ENCODE peak calls at places on chromosomes 2 and 18, in six cellular contexts. P is CD8-positive, alpha-beta T cell; O is breast epithelium; Z is AG04449; X is GM12865; F is cardiac muscle cell. C is an unnamed sample.

GRCh38 chr2:6554403-6554802 is 311.3 kb downstream of the CMPK2 start:
- DNase-seq in O (no peak), Z (no peak), F (no peak), P (no peak), X (no peak), C (no peak)

GRCh38 chr2:10720306-10720705 is 1.1 kb upstream of the ATP6V1C2 start:
- DNase-seq in P (no peak), O (no peak), F (no peak), X (no peak), Z (no peak), C (no peak)

GRCh38 chr18:48442761-48443160 is 33.6 kb upstream of the ZBTB7C start:
- DNase-seq in X (no peak), F (peak), Z (no peak), O (no peak), P (no peak), C (no peak)

GRCh38 chr2:41004700-41005099 is 552.8 kb upstream of the SLC8A1 start:
- DNase-seq in O (no peak), Z (no peak), P (no peak), F (no peak), X (no peak), C (no peak)

GRCh38 chr2:55880416-55881143 is 43.0 kb downstream of the EFEMP1 start:
- DNase-seq in O (no peak), P (no peak), F (peak), X (peak), Z (no peak), C (no peak)

GRCh38 chr2:235996419-235996818 is 171.8 kb downstream of the GBX2 start:
- DNase-seq in X (no peak), Z (no peak), O (no peak), P (no peak), F (no peak), C (no peak)

GRCh38 chr2:240434728-240435456 is 571 bp upstream of the GPC1 start:
- DNase-seq in Z (no peak), F (peak), P (peak), O (peak), X (peak), C (peak)

GRCh38 chr2:119349289-119349688 is 17.3 kb downstream of the C2orf76 start:
- DNase-seq in P (no peak), F (no peak), Z (no peak), O (no peak), X (no peak), C (no peak)

GRCh38 chr2:10241641-10242430 is 60.9 kb upstream of the HPCAL1 start:
- DNase-seq in O (no peak), Z (no peak), P (no peak), F (no peak), X (no peak), C (no peak)

GRCh38 chr2:64228126-64228678 is 84.0 kb upstream of the PELI1 start:
- DNase-seq in X (peak), P (peak), O (peak), Z (no peak), F (peak), C (peak)

GRCh38 chr18:69257861-69258458 is 142.7 kb upstream of the DOK6 start:
- DNase-seq in X (no peak), F (peak), O (no peak), P (no peak), Z (peak), C (no peak)

GRCh38 chr2:32622570-32623310 is 5.1 kb upstream of the TTC27 start:
- DNase-seq in X (no peak), Z (no peak), P (no peak), O (no peak), F (peak), C (no peak)

GRCh38 chr2:113057127-113057526 is 1.9 kb upstream of the IL36RN start:
- DNase-seq in X (no peak), O (no peak), P (no peak), Z (no peak), F (no peak), C (no peak)

GRCh38 chr18:49018961-49019445 is 68.2 kb upstream of the SMAD7 start:
- DNase-seq in F (no peak), X (no peak), O (peak), Z (no peak), P (no peak), C (no peak)

DNA sequence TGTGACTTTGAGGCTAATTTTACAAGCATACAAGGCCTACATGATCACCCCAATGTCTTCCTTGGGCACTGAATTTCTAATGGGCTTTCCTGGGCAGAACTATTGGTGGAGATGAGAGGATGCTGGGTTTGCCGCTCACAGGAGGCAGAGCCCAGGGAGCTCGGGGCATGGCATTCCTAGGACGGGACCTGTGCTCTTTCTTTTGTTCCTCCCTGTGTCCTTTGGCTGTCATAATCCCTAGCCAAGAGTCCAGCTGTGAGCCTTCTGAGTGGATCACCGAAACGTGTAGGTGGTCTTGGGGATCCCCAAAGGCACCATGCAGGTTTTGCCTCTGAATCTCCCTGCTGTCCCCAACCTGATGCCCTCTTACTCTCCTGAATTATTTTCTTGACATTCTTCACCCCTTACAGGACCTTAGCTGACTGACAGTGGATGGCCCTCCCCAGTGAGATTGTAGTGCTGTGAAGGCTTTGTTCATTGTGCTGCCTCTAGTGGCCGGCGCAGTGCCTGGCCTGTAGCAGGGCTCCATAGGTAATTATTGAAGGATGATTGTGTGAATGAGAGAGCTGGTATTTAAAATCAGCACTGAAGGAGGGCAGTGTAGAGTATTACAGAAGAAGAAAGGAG is 221.9 kb downstream of the ZNF407 start:
- DNase-seq in F (no peak), P (no peak), Z (no peak), O (no peak), X (peak), C (no peak)
- TF ChIP-seq CTCF in F (peak), P (no peak), Z (peak), O (no peak), X (peak), C (peak)

GRCh38 chr2:85774126-85774978 is 20.6 kb downstream of the ATOH8 start:
- DNase-seq in X (no peak), P (no peak), Z (no peak), O (no peak), F (no peak), C (no peak)
- H3K4me3 ChIP-seq in X (no peak), P (no peak), Z (no peak), O (no peak), F (no peak), C (no peak)

DNA sequence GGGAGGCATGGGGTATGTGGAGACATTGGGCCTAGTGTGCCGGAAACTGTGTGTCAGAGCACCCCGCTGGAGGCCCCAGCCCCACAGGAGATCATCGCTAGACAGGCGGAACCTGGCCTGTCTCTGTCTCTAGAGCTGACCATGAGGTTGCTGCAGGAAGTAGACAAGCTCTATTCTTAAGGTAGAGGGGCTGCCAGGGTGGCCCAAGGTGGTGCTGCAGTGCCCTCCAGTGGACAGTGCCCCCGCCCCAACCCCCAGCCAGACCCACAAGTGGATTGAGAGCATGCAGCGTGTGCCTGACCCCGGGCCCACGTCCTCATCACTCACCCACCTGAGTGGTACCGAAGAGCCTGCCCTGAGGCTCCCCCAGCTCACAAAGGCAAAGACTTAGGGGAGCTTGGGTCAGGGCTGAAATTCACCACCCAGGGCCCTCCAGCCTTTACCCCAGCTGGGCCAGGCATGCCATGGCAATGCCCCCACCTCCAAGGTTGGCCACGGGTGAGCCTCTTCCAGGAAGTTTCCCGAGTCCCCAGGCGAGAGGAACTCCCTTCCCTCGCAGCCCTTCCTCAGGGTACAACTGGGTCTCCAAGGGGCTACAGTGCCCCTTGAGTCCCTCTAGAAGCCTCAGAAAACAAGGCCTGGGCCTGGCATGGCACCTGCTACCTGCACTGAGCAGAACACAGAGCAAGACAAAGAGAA is 155.0 kb downstream of the TTC32 start:
- DNase-seq in P (no peak), O (no peak), Z (no peak), X (peak), F (peak), C (no peak)
- TF ChIP-seq CTCF in P (no peak), O (no peak), Z (peak), X (peak), F (peak), C (peak)

DNA sequence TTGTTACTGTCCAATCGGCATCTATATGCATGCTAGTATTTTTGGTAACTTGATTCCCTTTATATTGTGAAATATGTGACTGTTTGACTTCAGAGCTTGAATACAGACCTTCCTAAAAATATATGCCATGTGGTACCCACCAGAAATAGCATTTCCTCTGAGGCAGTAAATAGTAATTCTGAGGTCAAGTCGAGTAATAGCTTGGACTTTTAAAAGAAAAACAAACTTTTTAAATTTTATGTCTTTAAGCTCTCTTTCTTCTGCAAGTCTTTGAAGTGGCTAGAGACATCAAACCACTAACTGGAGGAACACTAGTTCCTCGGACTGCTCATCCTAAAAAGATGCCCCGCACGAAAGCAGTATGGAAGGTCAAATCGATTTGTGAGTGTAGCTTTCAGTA is 396.8 kb upstream of the SLC14A2 start:
- DNase-seq in Z (no peak), P (no peak), X (no peak), O (no peak), F (no peak), C (no peak)
- H3K4me3 ChIP-seq in Z (no peak), P (no peak), X (no peak), O (no peak), F (no peak), C (no peak)

GRCh38 chr18:13372405-13372995 is 153.9 kb downstream of the LDLRAD4 start:
- DNase-seq in O (no peak), F (no peak), P (no peak), X (no peak), Z (no peak), C (no peak)
- TF ChIP-seq CTCF in O (no peak), F (no peak), P (no peak), X (no peak), Z (no peak), C (no peak)

GRCh38 chr18:75205760-75206109 is 3.2 kb downstream of the PTGR3 start:
- DNase-seq in P (no peak), Z (no peak), F (no peak), X (no peak), O (no peak), C (no peak)
- H3K4me3 ChIP-seq in P (no peak), Z (no peak), F (no peak), X (no peak), O (peak), C (no peak)

DNA sequence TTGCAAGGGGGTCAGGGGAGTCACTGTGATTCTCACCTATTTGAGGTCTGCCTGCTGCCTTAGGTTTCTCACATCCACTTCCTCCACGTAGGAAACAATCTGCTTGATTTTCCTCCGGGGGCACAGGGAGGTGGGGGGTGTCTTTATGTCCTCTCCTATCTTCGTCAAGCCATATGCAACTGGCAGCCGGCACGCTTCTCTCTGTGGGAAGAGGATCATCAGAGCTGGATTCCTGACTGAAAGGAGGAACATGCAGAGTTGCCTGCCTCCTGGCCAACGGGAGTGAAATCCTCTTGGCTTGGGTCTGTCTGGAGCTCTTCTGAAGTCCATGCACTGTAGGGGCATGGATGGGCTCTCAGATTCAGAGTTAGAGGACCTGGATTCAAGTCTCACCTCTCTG is 43.1 kb upstream of the ACVR1 start:
- DNase-seq in F (no peak), X (no peak), O (no peak), Z (no peak), P (no peak), C (no peak)
- TF ChIP-seq CTCF in F (no peak), X (no peak), O (no peak), Z (no peak), P (no peak), C (no peak)

GRCh38 chr2:68250196-68250595 is 2.1 kb downstream of the PPP3R1 start:
- DNase-seq in Z (no peak), X (no peak), O (no peak), P (no peak), F (no peak), C (no peak)
- H3K4me3 ChIP-seq in Z (peak), X (peak), O (peak), P (peak), F (peak), C (peak)

C was measured in GM12864.